ENCODE peak calls at places on chromosomes 13 and 19, in nine cellular contexts. X is thoracic aorta, E is fibroblast of the aortic adventitia, B is dorsolateral prefrontal cortex, H is AG04450, U is neural progenitor cell, R is bronchial epithelial cell, T is MM.1S, M is fibroblast of lung. A is an unnamed sample.

GRCh38 chr13:75038315-75038881 is 443.6 kb downstream of the TBC1D4 start:
- DNase-seq in H (no peak), T (no peak), R (no peak), U (no peak), B (no peak), X (no peak), M (no peak), E (no peak), A (no peak)

GRCh38 chr19:33310606-33311325 is 8.4 kb upstream of the CEBPA start:
- DNase-seq in E (no peak), X (no peak), B (no peak), M (no peak), R (peak; percentile 36), T (no peak), H (no peak), U (no peak), A (no peak)

GRCh38 chr13:92849381-92849780 is 377.2 kb upstream of the GPC6 start:
- DNase-seq in E (no peak), M (no peak), B (no peak), U (no peak), R (no peak), X (no peak), T (no peak), H (no peak), A (no peak)

GRCh38 chr13:93307651-93308050 is 81.0 kb downstream of the GPC6 start:
- DNase-seq in U (no peak), R (no peak), B (no peak), X (no peak), T (no peak), H (no peak), E (no peak), M (peak; percentile 30), A (no peak)

GRCh38 chr19:8618751-8619150 is 8.2 kb upstream of the ADAMTS10 start:
- DNase-seq in X (no peak), U (no peak), M (no peak), E (no peak), R (no peak), H (no peak), T (no peak), B (no peak), A (peak; percentile 43)

GRCh38 chr13:94641432-94641941 is 39.8 kb downstream of the GPR180 start:
- DNase-seq in H (peak; percentile 67), X (no peak), E (peak; percentile 93), B (no peak), R (peak; percentile 94), U (no peak), M (peak; percentile 76), T (no peak), A (peak; percentile 82)

GRCh38 chr19:3047307-3048189 is 14.7 kb downstream of the TLE5 start:
- DNase-seq in R (peak; percentile 56), E (peak; percentile 69), B (no peak), T (peak; percentile 23), H (peak; percentile 23), U (peak; percentile 92), M (peak; percentile 66), X (peak; percentile 41), A (peak; percentile 83)

GRCh38 chr13:40639226-40639681 is 27.2 kb downstream of the FOXO1 start:
- DNase-seq in T (no peak), B (no peak), M (no peak), X (no peak), R (no peak), E (peak; percentile 60), U (no peak), H (no peak), A (peak; percentile 73)

GRCh38 chr13:64505511-64505910 is 2724.6 kb downstream of the PCDH9 start:
- DNase-seq in R (peak; percentile 75), U (no peak), B (no peak), M (peak; percentile 76), T (no peak), H (peak; percentile 10), X (no peak), E (peak; percentile 82), A (peak; percentile 18)

GRCh38 chr13:46523972-46524737 is 28.8 kb upstream of the LRCH1 start:
- DNase-seq in H (no peak), B (no peak), E (peak; percentile 80), M (no peak), X (no peak), R (no peak), T (no peak), U (no peak), A (peak; percentile 29)

GRCh38 chr13:44107357-44108121 is 227.8 kb downstream of the LACC1 start:
- DNase-seq in E (no peak), B (no peak), X (no peak), U (no peak), M (no peak), H (no peak), R (peak; percentile 89), T (no peak), A (no peak)

GRCh38 chr19:55418185-55418584 is 10.6 kb upstream of the UBE2S start:
- DNase-seq in B (no peak), T (peak; percentile 65), H (peak; percentile 73), E (peak; percentile 90), M (peak; percentile 83), R (peak; percentile 73), U (peak; percentile 86), X (no peak), A (peak; percentile 92)

GRCh38 chr13:99626461-99627082 is 125.3 kb downstream of the TM9SF2 start:
- DNase-seq in U (peak; percentile 18), T (no peak), X (no peak), M (peak; percentile 64), R (peak; percentile 46), E (peak; percentile 41), B (no peak), H (no peak), A (peak; percentile 85)

GRCh38 chr19:6279931-6280591 is at the start of gene MLLT1:
- DNase-seq in T (peak; percentile 99), X (peak; percentile 77), U (peak; percentile 98), B (peak; percentile 97), M (peak; percentile 97), E (peak; percentile 96), R (peak; percentile 80), H (peak; percentile 93), A (peak; percentile 98)
- TF ChIP-seq CTCF in T (peak; percentile 55), X (peak; percentile 64), U (peak; percentile 68), B (peak; percentile 81), M (peak; percentile 41), E (peak; percentile 58), R (peak; percentile 64), H (peak; percentile 52), A (peak; percentile 52)

GRCh38 chr13:23666576-23666975 is 96.4 kb downstream of the TNFRSF19 start:
- DNase-seq in X (no peak), H (no peak), B (no peak), M (no peak), R (no peak), E (no peak), T (no peak), U (no peak), A (no peak)

GRCh38 chr13:23671367-23671766 is 101.2 kb downstream of the TNFRSF19 start:
- DNase-seq in H (no peak), U (no peak), X (no peak), E (peak; percentile 55), B (no peak), R (no peak), T (no peak), M (peak; percentile 53), A (no peak)

GRCh38 chr13:23670793-23671192 is 100.6 kb downstream of the TNFRSF19 start:
- DNase-seq in H (no peak), B (no peak), X (no peak), T (no peak), M (peak; percentile 6), R (no peak), U (no peak), E (no peak), A (no peak)

GRCh38 chr13:23667750-23668149 is 97.5 kb downstream of the TNFRSF19 start:
- DNase-seq in T (no peak), M (no peak), U (peak; percentile 14), B (no peak), H (no peak), E (no peak), R (no peak), X (no peak), A (no peak)

GRCh38 chr13:23668557-23668956 is 98.3 kb downstream of the TNFRSF19 start:
- DNase-seq in X (no peak), R (no peak), E (no peak), U (no peak), B (no peak), H (no peak), M (no peak), T (no peak), A (no peak)
- H3K4me3 ChIP-seq in X (no peak overlapping the region), R (no peak overlapping the region), E (no peak overlapping the region), U (no peak overlapping the region), B (no peak overlapping the region), H (no peak overlapping the region), M (no peak overlapping the region), T (no peak overlapping the region), A (no peak overlapping the region)

DNA sequence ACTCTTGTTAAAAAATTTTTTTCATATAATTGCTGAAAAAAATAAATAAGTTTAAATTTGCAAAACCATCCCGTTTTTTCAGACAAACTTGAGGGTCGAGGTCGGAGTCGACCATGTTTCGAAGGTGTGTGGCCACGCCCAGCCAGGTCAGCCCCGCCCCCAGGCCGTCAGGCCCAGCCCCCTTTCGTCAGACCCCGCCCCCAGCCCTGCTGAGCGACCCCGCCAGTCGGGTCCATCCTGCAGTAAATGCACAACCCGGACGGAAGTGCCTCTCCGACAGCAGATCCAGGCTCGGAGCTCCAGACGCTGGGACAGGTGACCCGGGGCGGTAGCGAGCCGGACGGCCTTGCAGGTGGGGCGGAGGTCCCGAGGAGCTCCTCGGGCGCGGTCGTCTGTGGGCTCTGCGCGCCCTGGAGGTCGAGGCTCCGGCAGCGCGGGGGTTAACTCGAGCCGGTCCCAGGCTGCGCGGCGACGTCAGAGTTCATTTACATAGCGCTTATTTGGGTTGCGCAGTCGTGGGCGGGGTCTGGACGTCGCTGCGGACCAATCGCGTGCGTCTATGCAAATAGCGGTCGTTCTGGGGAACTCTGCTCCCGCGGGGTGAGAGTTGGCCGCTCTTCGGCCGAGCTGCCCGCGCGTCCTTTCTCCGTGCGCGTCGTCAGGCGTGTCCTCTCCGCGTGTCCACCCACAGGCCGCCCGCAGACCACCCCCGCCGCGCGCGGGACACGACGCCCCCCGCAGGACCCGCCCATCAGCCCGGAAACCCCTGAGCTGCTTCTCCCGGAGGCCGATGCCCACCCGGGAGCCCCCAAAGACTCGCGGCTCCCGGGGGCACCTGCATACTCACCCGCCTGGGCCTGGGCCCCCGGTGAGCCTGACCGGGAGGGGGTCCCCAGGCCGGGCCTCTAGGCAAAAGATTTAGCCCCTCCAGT is at the start of gene OCEL1:
- DNase-seq in B (peak; percentile 99), U (peak; percentile 100), E (peak; percentile 97), R (peak; percentile 89), M (peak; percentile 96), X (peak; percentile 95), H (peak; percentile 92), T (peak; percentile 98), A (peak; percentile 97)
- TF ChIP-seq CTCF in B (peak; percentile 34), U (no peak), E (no peak), R (no peak), M (no peak), X (no peak), H (no peak), T (no peak), A (no peak)

DNA sequence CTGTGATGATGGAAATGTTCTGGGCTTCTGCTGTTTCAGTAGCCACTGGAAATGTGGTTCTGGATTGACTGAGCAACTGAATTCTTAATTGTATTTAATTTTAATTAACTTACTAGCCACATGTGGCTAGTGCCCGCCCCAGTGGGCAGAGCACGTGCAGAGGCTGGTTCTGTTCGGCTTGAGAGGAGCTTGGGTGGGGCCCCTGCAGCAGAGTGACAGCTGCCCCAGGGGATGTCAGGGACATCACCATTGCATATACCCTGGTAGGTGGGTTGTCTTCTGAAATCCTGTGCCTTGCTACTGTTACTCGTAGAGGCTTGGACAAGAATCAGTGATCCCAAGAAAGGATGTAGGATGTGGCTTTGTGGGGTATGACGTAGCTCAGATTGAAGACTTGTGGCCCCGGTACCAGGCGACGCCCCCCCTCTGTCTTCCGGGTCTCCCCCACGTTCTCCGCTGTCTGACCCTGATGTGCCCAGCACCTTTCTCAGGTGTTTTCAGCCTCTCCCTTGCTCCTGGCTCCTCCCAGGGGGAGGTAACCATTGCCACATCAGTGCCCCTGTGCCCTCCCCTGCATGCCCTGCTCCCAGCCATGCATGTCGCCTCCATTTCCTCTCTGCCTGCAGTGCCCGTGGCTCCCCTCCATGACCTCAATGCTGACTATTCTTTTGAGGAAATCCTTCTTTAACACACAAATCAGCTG is 102.6 kb upstream of the RNF113B start:
- DNase-seq in B (no peak), H (no peak), E (no peak), T (no peak), R (peak; percentile 45), U (no peak), X (no peak), M (no peak), A (no peak)
- H3K4me3 ChIP-seq in B (no peak overlapping the region), H (no peak overlapping the region), E (no peak overlapping the region), T (no peak overlapping the region), R (no peak overlapping the region), U (no peak overlapping the region), X (no peak overlapping the region), M (no peak overlapping the region), A (no peak overlapping the region)